ENCODE peak calls at places on chromosome 17, in four cellular contexts. D is GM12891, N is GM12878, M is K562. R is an unnamed sample.
A peak's percentile ranks its signal among the peaks of the same experiment; 100 is the strongest.

GRCh38 chr17:79027274-79027924 is 3.4 kb downstream of the C1QTNF1 start:
- DNase-seq in D (no peak), N (no peak), M (peak; percentile 37), R (no peak)

GRCh38 chr17:35103271-35103670 is 16.4 kb downstream of the RAD51D start:
- DNase-seq in D (no peak), N (no peak), M (no peak), R (no peak)

GRCh38 chr17:1492249-1493206 is at the start of gene MYO1C:
- DNase-seq in D (no peak), N (no peak), M (no peak), R (no peak)

GRCh38 chr17:40714473-40714872 is 10.9 kb upstream of the KRT24 start:
- DNase-seq in D (no peak), N (no peak), M (no peak), R (no peak)

GRCh38 chr17:39740357-39741111 is 2.8 kb downstream of the GRB7 start:
- DNase-seq in D (no peak), N (no peak), M (peak; percentile 66), R (no peak)

GRCh38 chr17:29148790-29149430 is 31.3 kb downstream of the MYO18A start:
- DNase-seq in D (peak; percentile 92), N (peak; percentile 79), M (peak; percentile 96), R (peak; percentile 88)

GRCh38 chr17:2025220-2025621 is at the start of gene RTN4RL1:
- DNase-seq in D (peak; percentile 63), N (no peak), M (peak; percentile 87), R (peak; percentile 31)

GRCh38 chr17:29148257-29148789 is 31.9 kb downstream of the MYO18A start:
- DNase-seq in D (no peak), N (no peak), M (no peak), R (no peak)

GRCh38 chr17:35046740-35047283 is 16.7 kb downstream of the RFFL start:
- DNase-seq in D (peak; percentile 53), N (peak; percentile 81), M (peak; percentile 43), R (no peak)

GRCh38 chr17:4945176-4945943 is 3.0 kb downstream of the PFN1 start:
- DNase-seq in D (no peak), N (peak; percentile 65), M (peak; percentile 87), R (peak; percentile 67)

GRCh38 chr17:2705263-2705662 is 6.3 kb downstream of the CLUH start:
- DNase-seq in D (no peak), N (no peak), M (no peak), R (no peak)

GRCh38 chr17:68585643-68586042 is 15.5 kb downstream of the FAM20A start:
- DNase-seq in D (no peak), N (no peak), M (no peak), R (no peak)

GRCh38 chr17:2851615-2852014 is 55.4 kb downstream of the RAP1GAP2 start:
- DNase-seq in D (no peak), N (no peak), M (no peak), R (no peak)

GRCh38 chr17:76841776-76842405 is 26.3 kb upstream of the MGAT5B start:
- DNase-seq in D (no peak), N (no peak), M (peak; percentile 36), R (no peak)

GRCh38 chr17:42699415-42699740 is 17.0 kb downstream of the CNTNAP1 start:
- DNase-seq in D (no peak), N (no peak), M (no peak), R (no peak)

GRCh38 chr17:17422641-17423040 is 54.2 kb upstream of the MED9 start:
- DNase-seq in D (no peak), N (no peak), M (no peak), R (no peak)

GRCh38 chr17:77526728-77527355 is 386.1 kb downstream of the SEC14L1 start:
- DNase-seq in D (no peak), N (no peak), M (no peak), R (no peak)

GRCh38 chr17:79919862-79920720 is 80.9 kb upstream of the CBX4 start:
- DNase-seq in D (no peak), N (no peak), M (no peak), R (no peak)

GRCh38 chr17:4249452-4250029 is 14.2 kb downstream of the ANKFY1 start:
- DNase-seq in D (peak; percentile 35), N (no peak), M (peak; percentile 89), R (no peak)

GRCh38 chr17:2111691-2112090 is 56.8 kb downstream of the HIC1 start:
- DNase-seq in D (no peak), N (no peak), M (no peak), R (no peak)

GRCh38 chr17:79252886-79253285 is 178.3 kb downstream of the ENGASE start:
- DNase-seq in D (no peak), N (no peak), M (no peak), R (no peak)

GRCh38 chr17:39634384-39634871 is 2.5 kb upstream of the STARD3 start:
- DNase-seq in D (no peak), N (no peak), M (peak; percentile 64), R (no peak)

GRCh38 chr17:795276-795675 is 13.1 kb downstream of the MRM3 start:
- DNase-seq in D (no peak), N (no peak), M (no peak), R (no peak)

GRCh38 chr17:28551421-28552186 is 820 bp downstream of the UNC119 start:
- DNase-seq in D (no peak), N (no peak), M (peak; percentile 29), R (no peak)

GRCh38 chr17:48194097-48194550 is 86.6 kb downstream of the SNX11 start:
- DNase-seq in D (no peak), N (no peak), M (no peak), R (no peak)

GRCh38 chr17:1029196-1029911 is 32.4 kb downstream of the TIMM22 start:
- DNase-seq in D (no peak), N (no peak), M (no peak), R (no peak)

GRCh38 chr17:77634710-77635109 is 323.8 kb upstream of the TNRC6C start:
- DNase-seq in D (peak; percentile 44), N (peak; percentile 8), M (no peak), R (no peak)

GRCh38 chr17:6901086-6901485 is 69.6 kb upstream of the TEKT1 start:
- DNase-seq in D (no peak), N (no peak), M (no peak), R (no peak)

GRCh38 chr17:71330099-71330375 is 790.8 kb upstream of the SOX9 start:
- DNase-seq in D (no peak), N (no peak), M (no peak), R (no peak)

GRCh38 chr17:29607557-29608195 is 14.7 kb downstream of the ANKRD13B start:
- DNase-seq in D (no peak), N (no peak), M (no peak), R (no peak)

GRCh38 chr17:79078476-79079190 is 4.0 kb downstream of the ENGASE start:
- DNase-seq in D (no peak), N (no peak), M (no peak), R (no peak)

GRCh38 chr17:76247304-76247703 is 7.0 kb upstream of the RNF157 start:
- DNase-seq in D (no peak), N (no peak), M (no peak), R (no peak)

GRCh38 chr17:73091770-73092517 is 544 bp downstream of the SLC39A11 start:
- DNase-seq in D (no peak), N (no peak), M (peak; percentile 23), R (peak; percentile 54)

GRCh38 chr17:16488572-16488997 is 3.4 kb downstream of the LRRC75A start:
- DNase-seq in D (no peak), N (no peak), M (peak; percentile 58), R (no peak)

GRCh38 chr17:44086364-44087311 is 16.1 kb downstream of the G6PC3 start:
- DNase-seq in D (no peak), N (no peak), M (peak; percentile 92), R (peak; percentile 74)
- TF ChIP-seq SPI1 in D (no peak), N (no peak), M (peak; percentile 5), R (no peak)

DNA sequence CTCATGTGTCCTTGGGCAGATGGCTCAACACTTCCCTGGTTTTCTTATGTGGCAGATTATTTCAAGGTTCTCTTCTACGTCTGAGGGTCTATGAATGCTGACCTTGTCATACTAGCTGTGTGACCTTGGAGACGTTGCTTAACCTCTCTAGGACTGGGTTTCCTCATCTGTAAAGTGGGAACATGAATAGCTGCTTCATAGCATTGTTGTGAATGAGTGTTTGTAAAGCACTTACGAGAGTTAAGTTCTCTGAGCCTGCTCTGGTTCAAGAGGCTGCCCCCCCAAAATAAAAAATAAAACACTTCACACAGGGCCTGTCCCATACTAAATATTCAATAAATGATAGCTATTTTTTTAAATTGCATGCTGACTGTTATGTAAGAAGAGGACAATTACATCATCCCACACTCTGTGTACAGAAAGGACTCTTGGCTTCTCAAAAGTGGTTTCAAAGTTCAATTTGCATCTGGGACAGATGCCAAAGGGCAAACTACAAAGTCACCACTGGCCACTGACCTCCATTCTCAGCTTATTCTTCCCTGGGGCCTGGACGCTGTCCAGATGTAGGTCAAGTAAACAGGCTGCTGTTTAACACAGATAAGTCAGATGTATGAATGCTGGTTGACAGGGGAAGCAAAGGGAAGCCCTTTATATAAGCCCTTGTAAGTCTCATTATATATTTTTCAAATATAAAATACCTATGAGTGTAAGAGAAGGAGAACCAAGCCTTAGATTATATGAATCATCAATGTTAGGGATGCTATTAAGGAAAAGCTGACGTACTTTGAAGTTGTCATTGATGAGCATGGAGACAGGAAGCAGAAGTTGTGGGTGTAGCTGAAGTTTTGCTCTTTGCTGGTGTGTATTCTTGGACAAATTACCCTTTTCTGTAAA is 15.4 kb upstream of the NDEL1 start:
- DNase-seq in D (no peak), N (no peak), M (peak; percentile 96), R (no peak)
- TF ChIP-seq SPI1 in D (no peak), N (no peak), M (no peak), R (no peak)

DNA sequence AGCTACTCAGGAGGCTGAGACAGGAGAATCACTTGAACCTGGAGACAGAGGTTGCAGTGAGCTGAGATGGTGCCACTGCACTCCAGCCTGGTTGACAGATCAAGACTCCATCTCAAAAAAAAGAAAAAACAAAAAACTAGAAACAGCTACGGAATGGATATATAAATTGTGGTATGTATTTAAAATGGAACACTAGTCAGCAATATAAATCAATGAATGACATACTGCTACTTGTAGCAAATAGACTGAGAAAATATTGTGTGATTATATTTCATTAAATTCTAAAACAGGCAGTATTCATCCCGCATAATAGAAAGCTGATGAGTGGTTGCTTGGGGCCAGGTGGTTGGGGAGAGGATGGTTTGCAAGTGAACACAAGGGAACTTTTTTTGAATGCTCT is 261.7 kb downstream of the BCAS3 start:
- DNase-seq in D (no peak), N (no peak), M (no peak), R (no peak)
- TF ChIP-seq SPI1 in D (no peak), N (no peak), M (no peak), R (no peak)

DNA sequence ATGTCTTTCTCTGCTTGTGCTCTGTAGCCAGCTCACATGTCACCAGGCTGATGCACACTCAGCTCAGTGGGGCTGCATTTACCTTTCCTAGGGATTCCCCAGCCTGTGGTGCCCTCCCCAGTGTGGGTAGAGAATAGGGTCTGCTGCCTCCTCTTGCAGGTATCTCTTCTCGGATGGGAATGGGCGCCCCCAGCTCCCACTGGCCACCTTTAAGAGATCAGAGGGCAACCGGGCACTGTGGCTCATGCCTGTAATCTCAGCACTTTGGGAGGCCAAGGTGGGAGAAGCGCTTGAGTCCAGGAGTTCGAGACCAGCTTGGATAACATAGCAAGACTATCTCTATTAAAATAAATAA is 3.3 kb downstream of the XYLT2 start:
- DNase-seq in D (no peak), N (no peak), M (no peak), R (no peak)
- TF ChIP-seq SPI1 in D (no peak), N (no peak), M (no peak), R (no peak)

R was measured in HL-60.